ENCODE peak calls at places on chromosomes 2 and 18, in ten cellular contexts. M is stomach, G is A549, O is GM12878, P is SK-N-SH, U is K562, N is suprapubic skin, X is transverse colon, W is ovary, A is tibial nerve. K is an unnamed sample.

GRCh38 chr18:48018806-48019295 is 88.4 kb upstream of the SMAD2 start:
- DNase-seq in U (no peak), W (no peak), O (no peak), P (no peak), N (peak; percentile 4), M (peak; percentile 14), A (no peak), X (no peak), G (no peak), K (no peak)

GRCh38 chr2:37500031-37500430 is 155.6 kb downstream of the QPCT start:
- DNase-seq in N (no peak), M (no peak), U (no peak), W (no peak), O (no peak), A (no peak), P (no peak), X (no peak), G (no peak), K (no peak)

GRCh38 chr2:237691908-237692600 is 64.7 kb downstream of the LRRFIP1 start:
- DNase-seq in G (peak; percentile 68), M (peak; percentile 97), P (peak; percentile 99), A (peak; percentile 91), X (peak; percentile 99), W (peak; percentile 97), U (peak; percentile 96), N (peak; percentile 98), O (no peak), K (peak; percentile 99)

GRCh38 chr2:120176526-120176925 is 46.7 kb downstream of the TMEM185B start:
- DNase-seq in A (no peak), X (no peak), M (no peak), W (no peak), N (no peak), P (no peak), O (no peak), G (no peak), U (no peak), K (no peak)

GRCh38 chr2:155021591-155021990 is 323.1 kb downstream of the KCNJ3 start:
- DNase-seq in X (no peak), U (no peak), A (no peak), O (no peak), W (no peak), M (no peak), P (no peak), G (no peak), N (no peak), K (no peak)

GRCh38 chr2:102368461-102369109 is 13.0 kb downstream of the IL18R1 start:
- DNase-seq in X (no peak), N (no peak), W (no peak), A (no peak), M (no peak), P (no peak), G (no peak), U (no peak), O (no peak), K (no peak)

GRCh38 chr18:24214144-24214543 is 75.3 kb downstream of the CABYR start:
- DNase-seq in U (no peak), X (no peak), P (no peak), N (no peak), M (no peak), A (no peak), G (no peak), O (no peak), W (no peak), K (no peak)

GRCh38 chr2:68255736-68256450 is 3.6 kb upstream of the PPP3R1 start:
- DNase-seq in W (no peak), P (no peak), A (no peak), U (no peak), M (no peak), O (no peak), G (no peak), N (no peak), X (no peak), K (no peak)

GRCh38 chr2:152370783-152371182 is 35.8 kb downstream of the FMNL2 start:
- DNase-seq in M (no peak), N (no peak), G (no peak), P (no peak), W (no peak), A (no peak), X (no peak), O (no peak), U (no peak), K (no peak)

GRCh38 chr2:218436992-218437391 is 18.1 kb downstream of the VIL1 start:
- DNase-seq in O (no peak), X (no peak), W (no peak), U (no peak), G (no peak), M (no peak), P (no peak), N (peak; percentile 59), A (no peak), K (peak; percentile 41)

GRCh38 chr2:1544478-1545069 is 131.3 kb downstream of the TPO start:
- DNase-seq in A (no peak), U (no peak), W (no peak), G (no peak), N (peak; percentile 69), X (no peak), O (no peak), P (no peak), M (no peak), K (no peak)

GRCh38 chr2:31339696-31340095 is 74.8 kb downstream of the XDH start:
- DNase-seq in U (no peak), X (no peak), O (no peak), P (no peak), G (no peak), N (no peak), M (no peak), W (no peak), A (no peak), K (no peak)

GRCh38 chr2:223007531-223007930 is 44.5 kb upstream of the KCNE4 start:
- DNase-seq in X (no peak), G (no peak), P (no peak), U (no peak), N (no peak), O (no peak), W (no peak), A (no peak), M (no peak), K (no peak)

GRCh38 chr2:236363878-236364277 is 99.7 kb upstream of the ASB18 start:
- DNase-seq in A (peak; percentile 2), N (peak; percentile 45), O (no peak), W (no peak), X (no peak), P (no peak), G (no peak), M (no peak), U (no peak), K (no peak)

GRCh38 chr2:179412116-179412515 is 147.5 kb upstream of the SESTD1 start:
- DNase-seq in W (no peak), G (no peak), N (no peak), A (no peak), P (no peak), X (no peak), O (no peak), U (no peak), M (no peak), K (no peak)

DNA sequence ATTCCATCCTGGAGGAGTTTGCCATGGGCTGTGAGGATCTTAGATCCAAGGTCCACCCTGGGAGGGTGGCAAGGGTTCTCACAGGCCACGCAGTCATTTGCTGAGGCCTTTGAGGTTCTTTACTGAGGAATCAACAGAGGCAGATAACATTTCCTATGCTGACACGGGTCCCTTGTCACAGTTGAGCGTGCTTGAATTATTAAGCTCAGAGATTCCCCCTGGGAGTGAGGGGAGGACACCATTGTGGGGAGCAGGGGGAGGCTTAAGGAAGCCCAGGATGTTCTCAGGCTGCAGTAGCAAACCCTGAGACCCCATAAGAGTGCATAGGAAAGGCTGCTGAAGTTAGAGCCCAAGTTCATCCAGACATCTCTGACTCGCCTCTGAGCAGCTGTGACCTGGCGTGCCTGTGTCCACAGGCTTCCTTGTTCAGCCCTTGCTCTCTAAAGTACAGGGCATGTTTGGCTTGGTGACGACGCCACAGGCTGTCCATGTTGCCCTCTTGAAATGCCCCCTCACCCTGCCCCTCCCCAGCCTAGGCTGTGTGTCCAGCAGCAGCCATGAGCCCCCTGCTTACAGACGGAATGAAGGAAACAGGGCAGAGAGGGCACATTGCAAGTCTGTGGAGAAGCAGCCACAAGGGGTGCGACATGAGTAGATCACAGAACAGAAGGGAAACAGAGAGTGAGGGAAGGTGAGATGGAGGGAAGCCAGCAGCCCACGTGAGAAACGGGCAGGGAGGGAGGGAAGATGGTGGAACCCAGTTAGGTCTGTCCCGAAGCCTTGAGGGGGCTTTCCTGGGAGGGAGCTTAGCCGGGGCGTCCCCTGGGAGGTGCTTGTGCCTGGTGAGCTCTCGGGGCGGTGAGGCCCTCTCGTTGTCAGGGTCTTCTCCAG is 34.0 kb downstream of the NAPG start:
- DNase-seq in N (no peak), W (no peak), A (no peak), O (peak; percentile 25), P (peak; percentile 47), U (peak; percentile 20), M (no peak), G (no peak), X (no peak), K (peak; percentile 69)
- TF ChIP-seq EP300 in N (no peak), W (no peak), A (no peak), O (no peak), P (no peak), U (no peak), M (no peak), G (no peak), X (no peak), K (no peak)

GRCh38 chr18:63895190-63895589 is 7.7 kb downstream of the SERPINB2 start:
- DNase-seq in W (no peak), A (no peak), P (no peak), G (no peak), U (no peak), N (no peak), X (no peak), M (no peak), O (no peak), K (no peak)
- H3K27ac ChIP-seq in W (no peak overlapping the region), A (no peak overlapping the region), P (no peak overlapping the region), G (no peak overlapping the region), U (no peak overlapping the region), N (no peak overlapping the region), X (no peak overlapping the region), M (no peak overlapping the region), O (no peak overlapping the region), K (no peak overlapping the region)

DNA sequence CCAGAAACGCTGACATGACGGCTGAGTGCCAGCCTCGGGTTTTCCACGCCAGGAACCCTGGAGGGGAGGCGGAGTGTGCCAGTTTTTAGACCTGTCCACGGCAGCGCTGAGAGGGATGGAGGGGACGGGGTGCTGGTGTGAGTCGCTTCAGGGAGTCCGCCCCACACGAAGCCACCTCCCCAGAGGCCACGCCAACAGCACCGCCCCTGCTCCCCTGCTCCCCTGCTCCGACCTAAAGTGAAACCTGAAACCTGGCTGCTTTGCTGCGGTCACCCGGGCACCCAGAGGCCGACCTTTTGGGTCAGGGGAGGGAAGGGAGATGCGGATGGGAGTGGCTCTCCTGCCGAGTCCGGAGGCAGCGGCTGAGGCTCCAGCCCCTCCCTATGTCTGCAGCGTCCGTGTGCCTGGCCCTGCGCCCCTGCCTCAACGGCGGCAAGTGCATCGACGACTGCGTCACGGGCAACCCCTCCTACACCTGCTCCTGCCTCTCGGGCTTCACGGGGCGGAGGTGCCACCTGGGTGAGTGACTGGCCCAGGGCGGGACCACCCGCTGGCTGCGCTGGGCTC is 38.1 kb downstream of the SNED1 start:
- DNase-seq in U (peak; percentile 71), P (no peak), W (no peak), M (peak; percentile 62), G (no peak), X (peak; percentile 69), A (no peak), O (peak; percentile 44), N (no peak), K (peak; percentile 61)
- TF ChIP-seq EP300 in U (no peak), P (no peak), W (no peak), M (no peak), G (no peak), X (no peak), A (no peak), O (no peak), N (no peak), K (no peak)

GRCh38 chr18:62017618-62018017 is 124.8 kb upstream of the RNF152 start:
- DNase-seq in N (no peak), P (no peak), X (no peak), M (no peak), U (no peak), A (no peak), W (no peak), O (no peak), G (no peak), K (no peak)
- H3K27ac ChIP-seq in N (no peak overlapping the region), P (peak overlapping the region; percentile 84), X (no peak overlapping the region), M (no peak overlapping the region), U (no peak overlapping the region), A (no peak overlapping the region), W (peak overlapping the region; percentile 64), O (no peak overlapping the region), G (no peak overlapping the region), K (peak overlapping the region; percentile 59)

K was measured in sigmoid colon.